ENCODE peak calls at places on chromosomes 4 and X, in four cellular contexts. C is A549, F is transverse colon, B is stomach. M is an unnamed sample.

GRCh38 chr4:150209140-150209829 is 131.0 kb downstream of the DCLK2 start:
- DNase-seq in C (peak), F (peak), B (peak), M (no peak)

GRCh38 chr4:41134581-41134980 is 79.8 kb downstream of the APBB2 start:
- DNase-seq in C (no peak), F (no peak), B (no peak), M (no peak)

GRCh38 chrX:150326843-150327242 is 36.3 kb upstream of the MAMLD1 start:
- DNase-seq in C (no peak), F (no peak), B (no peak), M (no peak)

GRCh38 chr4:83010522-83011318 is at the start of gene LIN54:
- DNase-seq in C (peak), F (peak), B (peak), M (peak)

GRCh38 chrX:13790206-13791131 is 26.4 kb downstream of the GPM6B start:
- DNase-seq in C (no peak), F (no peak), B (no peak), M (no peak)

GRCh38 chr4:3341760-3342159 is 48.9 kb downstream of the RGS12 start:
- DNase-seq in C (no peak), F (no peak), B (no peak), M (no peak)

GRCh38 chr4:56861365-56861764 is 39.9 kb upstream of the SPINK2 start:
- DNase-seq in C (no peak), F (no peak), B (no peak), M (no peak)

GRCh38 chrX:150063138-150063518 is 124.8 kb upstream of the EOLA2 start:
- DNase-seq in C (no peak), F (no peak), B (no peak), M (peak)

GRCh38 chr4:127643791-127644190 is 11.0 kb downstream of the INTU start:
- DNase-seq in C (no peak), F (no peak), B (no peak), M (no peak)

GRCh38 chr4:81818385-81818784 is 346.7 kb upstream of the RASGEF1B start:
- DNase-seq in C (no peak), F (no peak), B (no peak), M (no peak)

GRCh38 chrX:11461181-11462001 is 168.2 kb downstream of the AMELX start:
- DNase-seq in C (no peak), F (no peak), B (no peak), M (no peak)

GRCh38 chrX:38260231-38260630 is 39.6 kb upstream of the SRPX start:
- DNase-seq in C (peak), F (peak), B (no peak), M (no peak)

GRCh38 chr4:137968956-137969709 is 273.0 kb downstream of the SLC7A11 start:
- DNase-seq in C (no peak), F (no peak), B (no peak), M (no peak)

GRCh38 chr4:5266991-5267390 is 215.7 kb downstream of the STK32B start:
- DNase-seq in C (no peak), F (no peak), B (no peak), M (no peak)

GRCh38 chrX:34521563-34521962 is 135.5 kb downstream of the TMEM47 start:
- DNase-seq in C (no peak), F (no peak), B (no peak), M (no peak)

GRCh38 chrX:1876041-1876440 is 261.2 kb downstream of the ASMT start:
- DNase-seq in C (no peak), F (no peak), B (no peak), M (no peak)
- TF ChIP-seq EP300 in C (no peak), F (no peak), B (no peak), M (no peak)

DNA sequence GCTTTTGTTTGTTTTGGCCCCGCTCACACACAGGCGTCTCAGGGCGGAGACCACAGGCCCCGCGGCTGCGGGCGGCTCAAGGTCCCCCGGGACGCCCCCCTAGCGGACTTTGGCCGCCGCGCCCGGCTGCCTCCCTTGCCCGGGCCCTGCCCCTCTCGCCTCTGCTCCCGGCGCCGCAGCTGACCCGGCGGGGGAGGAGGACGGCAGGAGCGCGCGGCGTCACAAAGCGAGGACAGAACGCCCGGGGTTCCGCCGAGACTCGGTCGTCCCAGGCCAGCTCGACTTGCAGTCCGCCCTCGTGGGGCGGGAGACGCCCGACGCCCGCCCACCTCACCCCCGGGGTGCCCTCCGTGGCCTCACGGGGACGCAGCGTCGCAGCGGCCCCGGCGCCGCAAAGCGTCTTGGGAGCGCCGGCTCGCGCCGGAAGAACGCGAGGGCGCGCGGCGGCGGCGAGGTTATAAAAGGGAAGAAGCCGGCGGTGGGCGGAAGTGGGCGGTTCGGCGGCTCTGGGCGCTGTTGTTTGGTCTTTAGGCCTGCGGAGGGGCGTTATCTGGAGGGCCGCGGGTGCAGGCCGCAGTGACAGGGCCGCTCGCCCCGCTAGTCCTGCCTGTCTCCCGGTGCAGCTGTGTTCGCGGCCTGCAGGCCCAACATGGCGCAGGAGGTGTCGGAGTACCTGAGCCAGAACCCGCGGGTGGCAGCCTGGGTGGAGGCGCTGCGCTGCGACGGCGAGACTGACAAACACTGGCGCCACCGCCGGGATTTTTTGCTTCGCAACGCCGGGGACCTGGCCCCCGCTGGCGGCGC is at the start of gene CDKN2AIP:
- DNase-seq in C (peak), F (peak), B (peak), M (peak)
- TF ChIP-seq CTCF in C (no peak), F (peak), B (no peak), M (no peak)

GRCh38 chrX:40581333-40581910 is 652 bp downstream of the ATP6AP2 start:
- DNase-seq in C (peak), F (no peak), B (no peak), M (no peak)

GRCh38 chrX:40578039-40578438 is 2.7 kb upstream of the ATP6AP2 start:
- DNase-seq in C (no peak), F (no peak), B (no peak), M (no peak)

GRCh38 chrX:40579880-40580536 is 762 bp upstream of the ATP6AP2 start:
- DNase-seq in C (peak), F (no peak), B (no peak), M (no peak)

GRCh38 chrX:40579139-40579538 is 1.6 kb upstream of the ATP6AP2 start:
- DNase-seq in C (no peak), F (no peak), B (no peak), M (no peak)

GRCh38 chrX:40580537-40581332 is at the start of gene ATP6AP2:
- DNase-seq in C (peak), F (peak), B (peak), M (peak)
- TF ChIP-seq EP300 in C (no peak), F (no peak), B (no peak), M (no peak)

GRCh38 chrX:51336584-51336983 is 4.0 kb downstream of the NUDT10 start:
- DNase-seq in C (peak), F (no peak), B (no peak), M (no peak)
- TF ChIP-seq CTCF in C (peak), F (peak), B (peak), M (peak)